ENCODE peak calls at places on chromosomes 16 and 17, in ten cellular contexts. O is AG10803, P is HFF-Myc, U is RWPE1, G is heart right ventricle, C is neural crest cell, E is bronchial epithelial cell, R is H9, D is thoracic aorta, V is Peyer's patch. A is an unnamed sample.

GRCh38 chr16:77946834-77947233 is 75.5 kb upstream of the CLEC3A start:
- DNase-seq in E (no peak), O (no peak), G (no peak), V (no peak), R (no peak), U (no peak), P (no peak), C (no peak), D (no peak), A (no peak)

GRCh38 chr16:88287219-88287618 is 95.5 kb upstream of the ZNF469 start:
- DNase-seq in G (no peak), V (no peak), R (no peak), O (no peak), D (no peak), E (no peak), C (no peak), P (no peak), U (no peak), A (peak)

GRCh38 chr16:30183961-30184429 is 593 bp downstream of the CORO1A start:
- DNase-seq in G (peak), C (no peak), V (peak), U (no peak), R (no peak), O (no peak), P (no peak), D (no peak), E (no peak), A (peak)

GRCh38 chr17:53353919-53354351 is 468.8 kb upstream of the KIF2B start:
- DNase-seq in E (no peak), O (no peak), P (no peak), G (peak), R (no peak), U (peak), V (no peak), C (no peak), D (no peak), A (no peak)

GRCh38 chr17:2435181-2435741 is 34.4 kb upstream of the MNT start:
- DNase-seq in R (peak), C (peak), O (peak), U (no peak), D (no peak), V (no peak), G (no peak), P (no peak), E (no peak), A (no peak)

GRCh38 chr17:80845863-80846671 is 145.6 kb upstream of the CHMP6 start:
- DNase-seq in C (no peak), O (no peak), E (no peak), P (no peak), U (no peak), V (peak), R (no peak), G (no peak), D (no peak), A (peak)

GRCh38 chr16:70151941-70152509 is 21.6 kb upstream of the CLEC18C start:
- DNase-seq in P (no peak), D (no peak), C (no peak), U (peak), O (no peak), R (no peak), E (peak), V (no peak), G (no peak), A (no peak)

GRCh38 chr17:5203178-5203907 is 11.7 kb upstream of the ZNF594 start:
- DNase-seq in U (no peak), G (no peak), O (peak), V (no peak), P (no peak), C (no peak), D (no peak), R (no peak), E (no peak), A (no peak)

GRCh38 chr16:82776466-82777146 is 149.8 kb downstream of the CDH13 start:
- DNase-seq in R (no peak), U (no peak), O (no peak), V (no peak), P (no peak), C (no peak), E (no peak), G (no peak), D (no peak), A (no peak)

GRCh38 chr16:77211880-77212735 is 12.9 kb downstream of the SYCE1L start:
- DNase-seq in R (peak), G (peak), U (peak), P (no peak), D (no peak), C (peak), O (no peak), V (peak), E (no peak), A (peak)

GRCh38 chr16:80968386-80969113 is 38.1 kb downstream of the CMC2 start:
- DNase-seq in V (no peak), P (no peak), D (no peak), G (no peak), U (no peak), O (peak), C (no peak), E (peak), R (no peak), A (peak)

GRCh38 chr16:70381604-70382342 is 35.1 kb downstream of the DDX19A start:
- DNase-seq in C (no peak), P (no peak), V (no peak), U (no peak), E (no peak), G (no peak), D (peak), O (no peak), R (no peak), A (no peak)

GRCh38 chr17:77796201-77796860 is 162.2 kb upstream of the TNRC6C start:
- DNase-seq in C (no peak), O (peak), V (no peak), R (no peak), U (no peak), P (no peak), E (no peak), D (peak), G (no peak), A (no peak)

GRCh38 chr17:63613663-63614062 is 8.6 kb upstream of the MAP3K3 start:
- DNase-seq in U (no peak), P (no peak), V (no peak), O (no peak), R (no peak), C (no peak), D (no peak), E (no peak), G (no peak), A (no peak)

GRCh38 chr17:81126281-81127132 is 38.8 kb upstream of the PVALEF start:
- DNase-seq in G (no peak), U (no peak), E (no peak), D (no peak), O (no peak), V (no peak), P (no peak), C (no peak), R (no peak), A (no peak)

GRCh38 chr17:44548714-44549230 is 8.5 kb upstream of the FZD2 start:
- DNase-seq in U (no peak), P (no peak), E (no peak), V (no peak), G (no peak), C (no peak), R (no peak), D (no peak), O (no peak), A (no peak)

GRCh38 chr17:2371183-2372130 is 29.4 kb downstream of the MNT start:
- DNase-seq in U (no peak), E (no peak), C (no peak), D (no peak), R (no peak), P (no peak), G (no peak), O (no peak), V (no peak), A (no peak)

GRCh38 chr17:4175921-4176802 is 33.2 kb downstream of the CYB5D2 start:
- DNase-seq in G (no peak), P (peak), D (no peak), V (no peak), R (no peak), E (no peak), O (no peak), U (no peak), C (no peak), A (peak)

GRCh38 chr16:82630219-82630618 is 3.5 kb downstream of the CDH13 start:
- DNase-seq in U (peak), R (no peak), D (no peak), E (peak), V (no peak), O (peak), G (no peak), P (no peak), C (no peak), A (no peak)

GRCh38 chr17:72839086-72839728 is 253.3 kb downstream of the SLC39A11 start:
- DNase-seq in O (no peak), D (no peak), V (no peak), G (peak), C (no peak), P (no peak), E (no peak), R (no peak), U (no peak), A (no peak)

GRCh38 chr17:32998111-32998892 is 6.7 kb downstream of the SPACA3 start:
- DNase-seq in U (peak), C (peak), E (peak), O (peak), R (peak), V (peak), G (peak), P (peak), D (peak), A (peak)

GRCh38 chr17:30344283-30345088 is 10.6 kb upstream of the TMIGD1 start:
- DNase-seq in O (peak), D (no peak), G (peak), U (no peak), C (no peak), P (no peak), E (peak), V (no peak), R (no peak), A (no peak)

GRCh38 chr17:74104921-74105320 is 98.6 kb upstream of the RPL38 start:
- DNase-seq in G (no peak), V (no peak), E (no peak), U (no peak), R (no peak), D (no peak), P (no peak), O (no peak), C (no peak), A (no peak)

GRCh38 chr17:17127156-17127555 is 79.0 kb downstream of the PLD6 start:
- DNase-seq in R (no peak), C (no peak), G (no peak), U (no peak), D (no peak), P (no peak), E (no peak), V (no peak), O (no peak), A (peak)

GRCh38 chr17:2881295-2881694 is 85.1 kb downstream of the RAP1GAP2 start:
- DNase-seq in D (no peak), E (no peak), G (no peak), R (no peak), O (no peak), P (no peak), C (no peak), U (no peak), V (no peak), A (no peak)

GRCh38 chr17:77054926-77055325 is 85.8 kb upstream of the SEC14L1 start:
- DNase-seq in U (no peak), O (no peak), R (peak), G (no peak), V (no peak), C (no peak), D (no peak), E (no peak), P (no peak), A (no peak)

GRCh38 chr16:88366704-88367047 is 16.1 kb upstream of the ZNF469 start:
- DNase-seq in P (no peak), R (no peak), G (no peak), D (no peak), V (no peak), E (no peak), U (no peak), C (no peak), O (no peak), A (peak)

GRCh38 chr17:15398291-15398690 is 56.9 kb upstream of the TEKT3 start:
- DNase-seq in V (no peak), D (no peak), P (peak), U (no peak), G (no peak), C (no peak), O (peak), R (no peak), E (no peak), A (no peak)

GRCh38 chr17:76534831-76535732 is 2.4 kb downstream of the CYGB start:
- DNase-seq in V (no peak), O (no peak), G (no peak), E (no peak), R (no peak), C (no peak), P (no peak), U (no peak), D (no peak), A (peak)

GRCh38 chr17:60901222-60901621 is 223.6 kb downstream of the BCAS3 start:
- DNase-seq in R (no peak), G (no peak), V (no peak), U (no peak), C (no peak), P (no peak), D (no peak), O (no peak), E (peak), A (no peak)

GRCh38 chr16:20114356-20114755 is 40.7 kb upstream of the GPR139 start:
- DNase-seq in R (no peak), C (no peak), G (no peak), D (no peak), E (peak), V (no peak), U (peak), P (no peak), O (no peak), A (no peak)

GRCh38 chr17:59769891-59770290 is 62.4 kb downstream of the VMP1 start:
- DNase-seq in C (no peak), E (peak), G (no peak), P (no peak), O (peak), V (no peak), D (no peak), R (no peak), U (peak), A (no peak)

GRCh38 chr17:29167393-29168078 is 12.7 kb downstream of the MYO18A start:
- DNase-seq in D (no peak), U (no peak), R (no peak), V (no peak), G (no peak), E (no peak), C (no peak), O (no peak), P (no peak), A (no peak)

GRCh38 chr17:64682261-64683181 is 20.4 kb upstream of the SMURF2 start:
- DNase-seq in D (no peak), P (no peak), E (no peak), G (no peak), R (no peak), O (peak), U (no peak), V (no peak), C (no peak), A (no peak)

GRCh38 chr17:32143525-32143865 is 1.2 kb downstream of the RHOT1 start:
- DNase-seq in R (no peak), U (no peak), O (no peak), P (no peak), G (no peak), D (no peak), C (no peak), V (no peak), E (no peak), A (no peak)

GRCh38 chr16:49350265-49351103 is 23.1 kb upstream of the C16orf78 start:
- DNase-seq in E (peak), V (peak), O (peak), C (peak), D (no peak), R (peak), G (peak), P (peak), U (peak), A (peak)
- TF ChIP-seq CTCF in E (peak), V (no peak), O (peak), C (peak), D (peak), R (peak), G (peak), P (peak), U (peak), A (peak)

GRCh38 chr16:68364601-68364998 is 53.8 kb downstream of the PRMT7 start:
- DNase-seq in E (no peak), D (no peak), C (no peak), O (peak), G (no peak), R (peak), P (no peak), V (no peak), U (no peak), A (no peak)
- TF ChIP-seq CTCF in E (peak), D (no peak), C (peak), O (no peak), G (no peak), R (peak), P (peak), V (no peak), U (no peak), A (no peak)

DNA sequence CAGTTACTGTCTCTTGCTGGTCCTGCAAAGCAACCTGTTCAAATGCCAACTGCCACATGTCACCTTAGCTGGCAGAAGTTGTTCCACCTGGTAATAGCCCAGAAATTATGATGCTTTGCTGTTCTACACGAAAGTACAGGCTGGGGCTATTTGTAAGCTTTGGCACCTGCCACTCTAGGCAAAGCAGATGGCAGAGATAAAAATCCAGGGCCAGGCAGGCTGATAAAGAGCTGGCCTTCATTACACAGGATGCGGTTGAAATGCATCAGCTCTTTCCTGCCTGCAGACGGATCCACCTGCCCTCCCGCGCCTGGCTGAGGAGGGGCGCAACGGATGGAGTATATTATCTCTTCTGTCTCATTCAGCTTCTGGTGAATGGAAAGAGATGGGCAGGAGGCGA is 29.3 kb upstream of the KDM8 start:
- DNase-seq in P (no peak), C (no peak), G (no peak), E (no peak), R (no peak), O (no peak), D (no peak), U (no peak), V (peak), A (no peak)
- TF ChIP-seq CTCF in P (no peak), C (no peak), G (no peak), E (no peak), R (no peak), O (no peak), D (no peak), U (no peak), V (no peak), A (no peak)

DNA sequence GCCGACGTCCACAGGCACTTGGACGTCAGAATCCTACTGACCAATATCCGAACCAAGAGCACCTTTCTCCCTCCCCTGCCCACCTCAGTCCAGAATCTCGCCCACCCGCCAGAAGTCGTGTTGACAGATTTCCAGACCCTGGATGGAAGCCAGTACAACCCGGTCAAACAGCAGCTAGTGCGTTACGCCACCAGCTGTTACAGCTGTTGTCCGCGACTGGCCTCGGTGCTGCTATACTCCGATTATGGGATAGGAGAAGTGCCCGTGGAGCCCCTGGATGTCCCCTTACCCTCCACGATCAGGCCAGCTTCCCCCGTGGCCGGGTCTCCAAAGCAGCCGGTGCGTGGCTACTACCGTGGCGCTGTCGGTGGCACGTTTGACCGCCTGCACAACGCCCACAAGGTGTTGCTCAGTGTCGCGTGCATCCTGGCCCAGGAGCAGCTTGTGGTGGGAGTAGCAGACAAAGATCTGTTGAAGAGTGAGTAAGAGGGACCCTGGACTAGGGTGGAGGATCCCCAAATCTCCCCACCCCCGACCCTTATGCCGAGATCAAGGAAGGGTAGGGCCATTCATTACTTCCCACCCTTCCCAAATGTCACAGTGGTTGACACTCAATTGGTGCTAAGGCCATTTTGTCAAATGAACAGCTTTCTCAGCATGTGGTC is 1.0 kb downstream of the COASY start:
- DNase-seq in R (no peak), E (no peak), G (no peak), V (no peak), D (no peak), O (peak), C (no peak), U (no peak), P (no peak), A (peak)
- TF ChIP-seq CTCF in R (no peak), E (no peak), G (no peak), V (no peak), D (no peak), O (no peak), C (no peak), U (no peak), P (no peak), A (no peak)

GRCh38 chr16:3183445-3184139 is 4.4 kb upstream of the OR1F1 start:
- DNase-seq in P (no peak), C (no peak), U (no peak), V (no peak), R (peak), O (no peak), G (no peak), D (no peak), E (no peak), A (no peak)
- TF ChIP-seq CTCF in P (no peak), C (no peak), U (no peak), V (no peak), R (no peak), O (no peak), G (no peak), D (no peak), E (no peak), A (no peak)

DNA sequence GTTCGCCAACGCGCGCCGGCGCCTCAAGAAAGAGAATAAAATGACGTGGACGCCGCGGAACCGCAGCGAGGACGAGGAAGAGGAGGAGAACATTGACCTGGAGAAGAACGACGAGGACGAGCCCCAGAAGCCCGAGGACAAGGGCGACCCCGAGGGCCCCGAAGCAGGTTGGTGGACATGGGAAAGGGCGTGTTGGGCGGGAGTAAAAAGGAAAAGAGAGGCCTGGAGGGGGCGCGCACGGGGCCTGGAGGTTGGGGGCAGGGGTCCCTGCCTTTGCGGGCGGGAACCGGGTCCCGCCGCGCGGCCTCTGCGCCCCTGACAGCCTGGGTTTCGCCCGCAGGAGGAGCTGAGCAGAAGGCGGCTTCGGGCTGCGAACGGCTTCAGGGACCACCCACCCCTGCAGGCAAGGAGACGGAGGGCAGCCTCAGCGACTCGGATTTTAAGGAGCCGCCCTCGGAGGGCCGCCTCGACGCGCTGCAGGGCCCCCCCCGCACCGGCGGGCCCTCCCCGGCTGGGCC is 2.1 kb downstream of the IRX5 start:
- DNase-seq in O (no peak), C (peak), U (no peak), R (peak), P (no peak), D (no peak), V (no peak), E (no peak), G (no peak), A (peak)
- TF ChIP-seq CTCF in O (peak), C (peak), U (no peak), R (peak), P (peak), D (no peak), V (no peak), E (peak), G (peak), A (no peak)

A was measured in kidney.